ENCODE peak calls at places on chromosomes 7 and 10, in nine cellular contexts. N is Panc1; P is CD4-positive, alpha-beta T cell; U is fibroblast of lung; A is tibial nerve; Q is CD4-positive, CD25-positive, alpha-beta regulatory T cell; T is brain microvascular endothelial cell; G is heart right ventricle; X is effector memory CD4-positive, alpha-beta T cell. C is an unnamed sample.

GRCh38 chr7:82249979-82250378 is 193.6 kb downstream of the CACNA2D1 start:
- DNase-seq in N (no peak), G (no peak), X (no peak), T (no peak), U (no peak), P (no peak), A (no peak), Q (no peak), C (no peak)

GRCh38 chr7:50653116-50653854 is 88.1 kb upstream of the DDC start:
- DNase-seq in A (peak; percentile 63), G (no peak), N (no peak), T (peak; percentile 65), U (no peak), P (no peak), Q (no peak), X (no peak), C (no peak)

GRCh38 chr7:48250441-48250951 is 79.2 kb downstream of the ABCA13 start:
- DNase-seq in Q (no peak), A (no peak), U (peak; percentile 81), P (no peak), N (no peak), T (peak; percentile 92), X (no peak), G (peak; percentile 20), C (no peak)

GRCh38 chr7:98105942-98106544 is 619 bp upstream of the LMTK2 start:
- DNase-seq in Q (peak; percentile 20), G (no peak), A (no peak), P (no peak), X (peak; percentile 0), T (no peak), U (no peak), N (no peak), C (peak; percentile 17)

GRCh38 chr7:100901921-100902332 is 6.2 kb upstream of the ACHE start:
- DNase-seq in G (no peak), N (no peak), X (no peak), P (no peak), A (no peak), Q (no peak), T (no peak), U (no peak), C (no peak)

GRCh38 chr7:29196971-29197370 is 2.4 kb downstream of the CHN2 start:
- DNase-seq in Q (no peak), N (no peak), T (no peak), A (no peak), X (no peak), U (no peak), G (no peak), P (no peak), C (no peak)

GRCh38 chr10:113945075-113945686 is 90.7 kb downstream of the NHLRC2 start:
- DNase-seq in Q (no peak), A (no peak), T (peak; percentile 28), G (no peak), P (no peak), U (peak; percentile 80), X (no peak), N (no peak), C (no peak)

GRCh38 chr7:101134399-101134980 is 7.6 kb downstream of the SERPINE1 start:
- DNase-seq in T (peak; percentile 73), P (no peak), U (peak; percentile 75), A (no peak), Q (no peak), X (no peak), G (no peak), N (no peak), C (no peak)

GRCh38 chr7:28596245-28596935 is 184.1 kb downstream of the CREB5 start:
- DNase-seq in Q (no peak), N (no peak), A (no peak), T (peak; percentile 33), U (peak; percentile 50), X (no peak), P (no peak), G (no peak), C (no peak)

GRCh38 chr7:104362756-104363155 is 34.4 kb downstream of the LHFPL3 start:
- DNase-seq in A (no peak), P (no peak), T (no peak), U (no peak), Q (no peak), N (no peak), X (no peak), G (no peak), C (no peak)

GRCh38 chr10:43040482-43041256 is 36.2 kb upstream of the RET start:
- DNase-seq in G (no peak), Q (no peak), U (no peak), N (no peak), P (no peak), X (no peak), T (no peak), A (no peak), C (no peak)

GRCh38 chr10:84876116-84876999 is 548.0 kb downstream of the CCSER2 start:
- DNase-seq in X (no peak), T (no peak), G (no peak), P (no peak), Q (no peak), U (no peak), A (no peak), N (no peak), C (no peak)

GRCh38 chr7:110835209-110835608 is 255.7 kb upstream of the LRRN3 start:
- DNase-seq in G (no peak), N (no peak), T (no peak), Q (no peak), P (no peak), A (no peak), X (no peak), U (no peak), C (no peak)

GRCh38 chr7:82740246-82740848 is 296.8 kb upstream of the CACNA2D1 start:
- DNase-seq in A (no peak), N (peak; percentile 15), Q (no peak), X (no peak), T (peak; percentile 69), P (no peak), G (peak; percentile 11), U (peak; percentile 55), C (peak; percentile 31)

GRCh38 chr10:29591416-29591968 is 43.3 kb downstream of the SVIL start:
- DNase-seq in P (no peak), N (no peak), T (no peak), A (no peak), X (no peak), Q (no peak), U (no peak), G (no peak), C (no peak)

GRCh38 chr10:29595146-29595545 is 39.6 kb downstream of the SVIL start:
- DNase-seq in A (no peak), T (no peak), Q (no peak), X (no peak), U (no peak), G (no peak), N (no peak), P (no peak), C (no peak)

GRCh38 chr10:29586509-29586908 is 48.3 kb downstream of the SVIL start:
- DNase-seq in Q (no peak), P (no peak), U (no peak), X (no peak), A (no peak), T (no peak), N (no peak), G (no peak), C (no peak)

GRCh38 chr10:29588640-29589421 is 45.9 kb downstream of the SVIL start:
- DNase-seq in N (no peak), A (no peak), T (peak; percentile 35), Q (no peak), U (peak; percentile 59), G (no peak), X (no peak), P (no peak), C (no peak)

GRCh38 chr10:29590598-29591415 is 44.0 kb downstream of the SVIL start:
- DNase-seq in P (no peak), N (peak; percentile 41), Q (no peak), G (no peak), A (no peak), X (no peak), U (peak; percentile 82), T (peak; percentile 28), C (no peak)
- H3K27ac ChIP-seq in P (no peak overlapping the region), N (peak overlapping the region; percentile 68), Q (no peak overlapping the region), G (peak overlapping the region; percentile 62), A (peak overlapping the region; percentile 44), X (no peak overlapping the region), U (no peak overlapping the region), T (peak overlapping the region; percentile 76), C (peak overlapping the region; percentile 0)

DNA sequence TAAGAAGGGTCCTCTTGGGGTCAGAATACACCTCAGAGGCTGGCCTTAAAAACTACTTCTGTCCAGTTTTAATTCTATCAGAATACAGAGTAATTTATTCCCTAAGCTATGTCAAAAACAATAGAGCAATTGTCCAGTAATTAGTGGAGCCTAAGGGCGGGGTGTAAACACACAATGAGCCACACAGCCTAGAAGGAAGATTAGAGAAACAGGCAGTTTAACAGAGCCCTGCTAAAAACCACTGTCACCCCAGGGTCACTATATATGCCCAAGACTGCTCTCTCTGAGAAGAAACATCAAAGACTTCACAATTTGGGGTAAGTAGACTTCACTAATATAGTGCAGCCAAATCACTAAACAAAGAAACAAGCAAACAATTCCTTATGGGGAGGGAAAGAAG is 27.2 kb upstream of the WNT2 start:
- DNase-seq in P (no peak), G (no peak), N (no peak), X (no peak), Q (no peak), T (no peak), U (no peak), A (no peak), C (no peak)
- H3K27ac ChIP-seq in P (no peak overlapping the region), G (no peak overlapping the region), N (no peak overlapping the region), X (no peak overlapping the region), Q (no peak overlapping the region), T (no peak overlapping the region), U (no peak overlapping the region), A (no peak overlapping the region), C (no peak overlapping the region)

DNA sequence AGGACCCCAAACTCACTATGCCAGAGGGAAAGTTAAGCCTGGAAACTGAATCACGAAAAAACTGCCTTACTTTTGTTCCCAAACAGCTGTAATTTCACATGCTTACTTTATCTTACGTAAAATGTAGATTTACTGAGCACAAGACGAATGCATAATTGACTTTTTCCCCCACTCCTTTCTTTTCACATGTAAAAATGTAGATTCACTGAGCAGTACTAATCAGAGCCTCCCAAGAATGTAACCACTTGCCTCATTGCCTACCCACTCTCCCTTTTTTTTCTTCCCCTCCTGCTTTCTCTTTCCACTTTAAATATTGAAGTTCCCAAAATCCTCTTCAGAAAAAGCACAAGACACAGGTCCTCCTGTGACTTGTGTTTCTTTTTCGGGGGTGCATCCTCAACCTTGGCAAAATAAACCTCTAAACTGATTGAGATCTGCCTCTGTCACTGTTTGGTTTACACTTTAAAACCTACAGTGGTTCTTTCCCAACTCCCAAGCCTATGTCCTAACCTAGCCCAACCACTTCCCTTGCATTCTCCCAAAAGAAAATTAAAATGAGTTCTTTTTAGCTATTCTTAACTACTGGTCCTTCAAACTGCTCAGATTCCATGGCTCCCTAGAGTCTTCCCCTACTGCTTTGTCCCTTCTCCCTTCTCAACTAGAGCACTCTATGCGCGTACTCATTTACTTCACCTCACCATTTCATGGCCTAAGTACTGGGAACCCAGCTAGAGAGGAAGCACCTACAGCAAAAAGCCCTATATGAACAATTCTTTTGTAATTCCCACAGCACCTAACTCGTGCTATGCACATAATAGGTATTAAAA is 236.6 kb upstream of the MKLN1 start:
- DNase-seq in U (no peak), A (no peak), T (no peak), G (no peak), X (no peak), Q (no peak), N (no peak), P (no peak), C (no peak)
- H3K27ac ChIP-seq in U (no peak overlapping the region), A (peak overlapping the region; percentile 55), T (no peak overlapping the region), G (no peak overlapping the region), X (no peak overlapping the region), Q (no peak overlapping the region), N (no peak overlapping the region), P (no peak overlapping the region), C (no peak overlapping the region)

GRCh38 chr7:117269417-117269816 is 53.4 kb downstream of the WNT2 start:
- DNase-seq in Q (no peak), G (no peak), X (no peak), T (peak; percentile 92), N (peak; percentile 45), U (peak; percentile 98), P (no peak), A (no peak), C (no peak)
- H3K27ac ChIP-seq in Q (no peak overlapping the region), G (no peak overlapping the region), X (no peak overlapping the region), T (peak overlapping the region; percentile 99), N (no peak overlapping the region), U (peak overlapping the region; percentile 79), P (no peak overlapping the region), A (no peak overlapping the region), C (no peak overlapping the region)